ENCODE peak calls at places on chromosomes 12 and 14, in eight cellular contexts. U is NCI-H460; K is suprapubic skin; B is activated T-cell treated with anti-CD3 and anti-CD28 coated beads, Interleukin-2, amount 50 U/mL, for 72 hours; J is NCI-H1092; Q is Ammon's horn; P is tibial artery; L is stimulated activated CD4-positive, alpha-beta T cell treated with anti-CD3 and anti-CD28 coated beads, Interleukin-2, amount 100 ng/mL, for 48 hours. O is an unnamed sample.

GRCh38 chr14:75452324-75452723 is 24.5 kb downstream of the JDP2 start:
- DNase-seq in K (no peak), L (no peak), U (no peak), B (no peak), J (no peak), Q (no peak), P (no peak), O (no peak)

GRCh38 chr12:3107071-3107583 is 29.9 kb downstream of the TSPAN9 start:
- DNase-seq in P (no peak), B (no peak), Q (no peak), L (no peak), U (no peak), K (no peak), J (no peak), O (no peak)

GRCh38 chr12:3950714-3951320 is 77.6 kb upstream of the PARP11 start:
- DNase-seq in U (no peak), L (no peak), Q (no peak), K (no peak), B (no peak), J (no peak), P (no peak), O (no peak)

GRCh38 chr14:30906752-30907658 is 32.6 kb downstream of the COCH start:
- DNase-seq in B (no peak), K (no peak), Q (peak; percentile 33), L (no peak), P (no peak), U (peak; percentile 17), J (no peak), O (peak; percentile 26)

GRCh38 chr12:70759161-70759918 is 122.1 kb upstream of the PTPRB start:
- DNase-seq in P (no peak), B (no peak), L (no peak), U (no peak), K (no peak), Q (no peak), J (no peak), O (no peak)

GRCh38 chr14:103401223-103402214 is 16.3 kb downstream of the MARK3 start:
- DNase-seq in B (peak; percentile 28), J (no peak), P (no peak), K (no peak), Q (no peak), L (no peak), U (no peak), O (no peak)

GRCh38 chr14:103398427-103399195 is 13.4 kb downstream of the MARK3 start:
- DNase-seq in Q (no peak), K (no peak), P (no peak), L (no peak), U (no peak), J (no peak), B (no peak), O (no peak)

GRCh38 chr14:102544745-102545460 is 35.3 kb upstream of the ANKRD9 start:
- DNase-seq in P (no peak), L (no peak), B (peak; percentile 37), U (no peak), J (no peak), Q (no peak), K (no peak), O (no peak)

GRCh38 chr12:93664573-93665138 is 12.5 kb upstream of the CRADD start:
- DNase-seq in L (no peak), J (no peak), U (no peak), P (no peak), K (no peak), B (no peak), Q (no peak), O (no peak)

GRCh38 chr12:118377891-118378470 is 1.6 kb downstream of the SUDS3 start:
- DNase-seq in B (peak; percentile 79), K (peak; percentile 80), L (peak; percentile 80), U (peak; percentile 61), J (no peak), P (peak; percentile 38), Q (peak; percentile 62), O (peak; percentile 60)

GRCh38 chr14:95220663-95221231 is 63.4 kb upstream of the DICER1 start:
- DNase-seq in B (no peak), P (no peak), J (no peak), K (no peak), Q (no peak), U (no peak), L (no peak), O (peak; percentile 54)

GRCh38 chr12:101078881-101079280 is 131.2 kb downstream of the SLC5A8 start:
- DNase-seq in B (no peak), Q (peak; percentile 62), K (no peak), U (no peak), P (no peak), J (no peak), L (no peak), O (no peak)

GRCh38 chr12:6821271-6821673 is 349 bp upstream of the GPR162 start:
- DNase-seq in Q (peak; percentile 92), L (no peak), P (peak; percentile 80), U (no peak), K (peak; percentile 79), J (peak; percentile 38), B (no peak), O (peak; percentile 84)

GRCh38 chr12:89975578-89975977 is 266.9 kb upstream of the ATP2B1 start:
- DNase-seq in B (no peak), J (no peak), P (no peak), Q (no peak), U (no peak), K (no peak), L (no peak), O (no peak)

GRCh38 chr14:89178802-89179201 is 238.2 kb downstream of the FOXN3 start:
- DNase-seq in L (no peak), J (no peak), U (no peak), B (no peak), K (no peak), P (no peak), Q (no peak), O (no peak)

GRCh38 chr12:12214635-12215131 is 52.2 kb downstream of the LRP6 start:
- DNase-seq in P (no peak), U (no peak), K (no peak), B (no peak), L (no peak), Q (no peak), J (no peak), O (no peak)

GRCh38 chr12:23217716-23218115 is 592.7 kb downstream of the ETNK1 start:
- DNase-seq in B (no peak), P (no peak), U (no peak), L (no peak), Q (no peak), J (no peak), K (no peak), O (no peak)

GRCh38 chr14:73764881-73765280 is 50.7 kb upstream of the PNMA1 start:
- DNase-seq in Q (peak; percentile 89), L (no peak), K (no peak), U (no peak), J (no peak), P (peak; percentile 81), B (no peak), O (no peak)

GRCh38 chr12:102920271-102920670 is 3.2 kb upstream of the PAH start:
- DNase-seq in P (no peak), J (no peak), Q (no peak), K (no peak), L (no peak), B (no peak), U (no peak), O (no peak)

GRCh38 chr14:76101384-76101783 is 50.3 kb upstream of the GPATCH2L start:
- DNase-seq in J (no peak), U (no peak), K (no peak), L (no peak), Q (no peak), P (no peak), B (no peak), O (no peak)

GRCh38 chr12:49790741-49791140 is 37.5 kb downstream of the NCKAP5L start:
- DNase-seq in Q (no peak), B (no peak), P (no peak), L (no peak), K (no peak), J (no peak), U (no peak), O (no peak)

GRCh38 chr14:34465069-34465859 is 3.2 kb upstream of the SPTSSA start:
- DNase-seq in P (no peak), B (no peak), K (no peak), J (no peak), U (no peak), L (no peak), Q (no peak), O (no peak)

GRCh38 chr12:130162267-130162666 is at the start of gene FZD10:
- DNase-seq in B (peak; percentile 18), L (peak; percentile 19), U (no peak), J (no peak), Q (no peak), K (no peak), P (peak; percentile 49), O (no peak)

GRCh38 chr14:104297313-104297704 is 158.9 kb downstream of the KIF26A start:
- DNase-seq in P (no peak), K (no peak), J (no peak), L (no peak), B (no peak), U (no peak), Q (no peak), O (no peak)

GRCh38 chr12:11758087-11758837 is 108.8 kb downstream of the ETV6 start:
- DNase-seq in J (no peak), B (no peak), P (no peak), L (no peak), K (no peak), Q (no peak), U (no peak), O (no peak)

GRCh38 chr14:101010293-101010692 is 106.8 kb upstream of the RTL1 start:
- DNase-seq in B (no peak), L (no peak), Q (no peak), J (no peak), K (peak; percentile 28), U (no peak), P (no peak), O (no peak)

GRCh38 chr12:52826611-52827498 is 7.3 kb downstream of the KRT79 start:
- DNase-seq in J (no peak), U (no peak), Q (no peak), B (no peak), K (no peak), L (no peak), P (no peak), O (no peak)

GRCh38 chr12:99918003-99918402 is 66.7 kb downstream of the ANKS1B start:
- DNase-seq in Q (no peak), B (no peak), K (no peak), L (no peak), P (peak; percentile 38), U (no peak), J (no peak), O (no peak)

O was measured in HTR-8/SVneo.